ENCODE peak calls at places on chromosomes 4 and X, in four cellular contexts. One of them, this sample, is unnamed.

GRCh38 chr4:112645541-112646329 is 8.8 kb downstream of the LARP7 start:
- DNase-seq in T-helper 2 cell: no peak
- DNase-seq in activated CD4-positive, alpha-beta T cell treated with anti-CD3 and anti-CD28 coated beads, Interleukin-2, amount 50 U/mL, for 24 hours: no peak
- DNase-seq in memory B cell: no peak
- DNase-seq in this sample: no peak

GRCh38 chr4:76708986-76709385 is 189.0 kb downstream of the SOWAHB start:
- DNase-seq in T-helper 2 cell: no peak
- DNase-seq in activated CD4-positive, alpha-beta T cell treated with anti-CD3 and anti-CD28 coated beads, Interleukin-2, amount 50 U/mL, for 24 hours: no peak
- DNase-seq in memory B cell: no peak
- DNase-seq in this sample: no peak

GRCh38 chrX:12372111-12372510 is 233.8 kb downstream of the FRMPD4 start:
- DNase-seq in T-helper 2 cell: no peak
- DNase-seq in activated CD4-positive, alpha-beta T cell treated with anti-CD3 and anti-CD28 coated beads, Interleukin-2, amount 50 U/mL, for 24 hours: no peak
- DNase-seq in memory B cell: no peak
- DNase-seq in this sample: no peak

GRCh38 chr4:76357981-76358380 is 51.4 kb downstream of the STBD1 start:
- DNase-seq in T-helper 2 cell: no peak
- DNase-seq in activated CD4-positive, alpha-beta T cell treated with anti-CD3 and anti-CD28 coated beads, Interleukin-2, amount 50 U/mL, for 24 hours: no peak
- DNase-seq in memory B cell: no peak
- DNase-seq in this sample: no peak

GRCh38 chr4:70721747-70722146 is at the start of gene RUFY3:
- DNase-seq in T-helper 2 cell: no peak
- DNase-seq in activated CD4-positive, alpha-beta T cell treated with anti-CD3 and anti-CD28 coated beads, Interleukin-2, amount 50 U/mL, for 24 hours: no peak
- DNase-seq in memory B cell: no peak
- DNase-seq in this sample: no peak

GRCh38 chr4:85744950-85745349 is 270.0 kb downstream of the ARHGAP24 start:
- DNase-seq in T-helper 2 cell: no peak
- DNase-seq in activated CD4-positive, alpha-beta T cell treated with anti-CD3 and anti-CD28 coated beads, Interleukin-2, amount 50 U/mL, for 24 hours: no peak
- DNase-seq in memory B cell: no peak
- DNase-seq in this sample: no peak

GRCh38 chr4:38141808-38142500 is 181.8 kb downstream of the PTTG2 start:
- DNase-seq in T-helper 2 cell: no peak
- DNase-seq in activated CD4-positive, alpha-beta T cell treated with anti-CD3 and anti-CD28 coated beads, Interleukin-2, amount 50 U/mL, for 24 hours: no peak
- DNase-seq in memory B cell: no peak
- DNase-seq in this sample: no peak

GRCh38 chrX:112642349-112642748 is 37.4 kb downstream of the LHFPL1 start:
- DNase-seq in T-helper 2 cell: no peak
- DNase-seq in activated CD4-positive, alpha-beta T cell treated with anti-CD3 and anti-CD28 coated beads, Interleukin-2, amount 50 U/mL, for 24 hours: peak
- DNase-seq in memory B cell: no peak
- DNase-seq in this sample: no peak

GRCh38 chr4:37244583-37245390 is at the start of gene NWD2:
- DNase-seq in T-helper 2 cell: no peak
- DNase-seq in activated CD4-positive, alpha-beta T cell treated with anti-CD3 and anti-CD28 coated beads, Interleukin-2, amount 50 U/mL, for 24 hours: no peak
- DNase-seq in memory B cell: no peak
- DNase-seq in this sample: no peak

GRCh38 chr4:117549624-117550023 is 464.2 kb upstream of the TRAM1L1 start:
- DNase-seq in T-helper 2 cell: no peak
- DNase-seq in activated CD4-positive, alpha-beta T cell treated with anti-CD3 and anti-CD28 coated beads, Interleukin-2, amount 50 U/mL, for 24 hours: no peak
- DNase-seq in memory B cell: no peak
- DNase-seq in this sample: no peak

GRCh38 chr4:26321326-26322276 is 787 bp downstream of the RBPJ start:
- DNase-seq in T-helper 2 cell: peak
- DNase-seq in activated CD4-positive, alpha-beta T cell treated with anti-CD3 and anti-CD28 coated beads, Interleukin-2, amount 50 U/mL, for 24 hours: peak
- DNase-seq in memory B cell: no peak
- DNase-seq in this sample: no peak

GRCh38 chr4:169243808-169244207 is 26.9 kb downstream of the SH3RF1 start:
- DNase-seq in T-helper 2 cell: no peak
- DNase-seq in activated CD4-positive, alpha-beta T cell treated with anti-CD3 and anti-CD28 coated beads, Interleukin-2, amount 50 U/mL, for 24 hours: no peak
- DNase-seq in memory B cell: no peak
- DNase-seq in this sample: no peak

GRCh38 chr4:125732682-125733081 is 417.9 kb downstream of the FAT4 start:
- DNase-seq in T-helper 2 cell: no peak
- DNase-seq in activated CD4-positive, alpha-beta T cell treated with anti-CD3 and anti-CD28 coated beads, Interleukin-2, amount 50 U/mL, for 24 hours: no peak
- DNase-seq in memory B cell: no peak
- DNase-seq in this sample: no peak

GRCh38 chrX:132491191-132491590 is 2.4 kb upstream of the MBNL3 start:
- DNase-seq in T-helper 2 cell: no peak
- DNase-seq in activated CD4-positive, alpha-beta T cell treated with anti-CD3 and anti-CD28 coated beads, Interleukin-2, amount 50 U/mL, for 24 hours: no peak
- DNase-seq in memory B cell: peak
- DNase-seq in this sample: no peak

GRCh38 chr4:12889054-12889453 is 595.1 kb downstream of the RAB28 start:
- DNase-seq in T-helper 2 cell: no peak
- DNase-seq in activated CD4-positive, alpha-beta T cell treated with anti-CD3 and anti-CD28 coated beads, Interleukin-2, amount 50 U/mL, for 24 hours: no peak
- DNase-seq in memory B cell: no peak
- DNase-seq in this sample: no peak

This sample was measured in GM12878.